ENCODE peak calls at places on chromosomes 11 and 22, in eight cellular contexts. Z is fibroblast of lung, V is occipital lobe, R is amygdala, K is adrenal gland, C is ACHN, B is DMS 273 treated with DMSO at 0.1 percent for 48 hours, M is HCT116. F is an unnamed sample.

GRCh38 chr11:63710476-63711217 is 29.3 kb downstream of the RTN3 start:
- DNase-seq in C (no peak), Z (peak), B (no peak), K (peak), V (no peak), M (no peak), R (no peak), F (no peak)

GRCh38 chr11:16177688-16178087 is 178.7 kb downstream of the SOX6 start:
- DNase-seq in K (no peak), Z (no peak), B (no peak), C (no peak), R (no peak), V (no peak), M (no peak), F (no peak)

GRCh38 chr11:75014129-75014528 is 25.4 kb downstream of the NEU3 start:
- DNase-seq in M (no peak), K (peak), B (no peak), Z (peak), C (peak), R (no peak), V (no peak), F (no peak)

GRCh38 chr22:43985532-43985931 is 30.3 kb downstream of the SAMM50 start:
- DNase-seq in M (no peak), C (no peak), Z (no peak), R (no peak), K (no peak), B (no peak), V (peak), F (no peak)

GRCh38 chr22:29073618-29074275 is 912 bp downstream of the KREMEN1 start:
- DNase-seq in R (no peak), M (no peak), Z (peak), K (peak), B (no peak), C (peak), V (no peak), F (no peak)

GRCh38 chr22:36586852-36587251 is 57.9 kb upstream of the EIF3D start:
- DNase-seq in Z (no peak), R (no peak), M (no peak), B (no peak), V (no peak), C (no peak), K (no peak), F (no peak)

GRCh38 chr11:16862733-16863132 is 124.3 kb downstream of the C11orf58 start:
- DNase-seq in M (no peak), C (no peak), V (no peak), K (no peak), B (no peak), R (no peak), Z (no peak), F (no peak)

GRCh38 chr22:32474635-32475427 is at the start of gene FBXO7:
- DNase-seq in Z (peak), M (peak), C (peak), V (peak), K (peak), B (peak), R (peak), F (peak)

GRCh38 chr22:23068096-23068831 is 2.1 kb upstream of the GNAZ start:
- DNase-seq in Z (no peak), V (no peak), B (no peak), C (no peak), R (no peak), K (peak), M (no peak), F (no peak)

GRCh38 chr11:61132646-61133045 is 28.6 kb downstream of the VPS37C start:
- DNase-seq in M (no peak), V (no peak), B (no peak), C (no peak), R (no peak), Z (no peak), K (no peak), F (no peak)

GRCh38 chr22:26847816-26848215 is 190.4 kb downstream of the MIAT start:
- DNase-seq in K (peak), R (no peak), V (no peak), C (no peak), B (no peak), Z (no peak), M (no peak), F (no peak)

GRCh38 chr11:125675196-125675595 is 5.5 kb downstream of the ACRV1 start:
- DNase-seq in Z (no peak), C (no peak), M (no peak), B (no peak), V (no peak), R (no peak), K (no peak), F (no peak)

GRCh38 chr11:1410366-1411291 is 20.9 kb downstream of the BRSK2 start:
- DNase-seq in B (no peak), R (no peak), V (peak), K (no peak), C (no peak), Z (no peak), M (no peak), F (no peak)

GRCh38 chr11:123181075-123181474 is 14.0 kb downstream of the CLMP start:
- DNase-seq in C (no peak), R (no peak), M (no peak), K (no peak), V (no peak), Z (no peak), B (no peak), F (no peak)

GRCh38 chr11:86596861-86597632 is 75.4 kb downstream of the ME3 start:
- DNase-seq in V (no peak), Z (peak), M (no peak), R (no peak), K (peak), C (no peak), B (no peak), F (no peak)

GRCh38 chr11:120824242-120824641 is 199.7 kb upstream of the TBCEL start:
- DNase-seq in V (no peak), R (no peak), M (no peak), K (no peak), C (no peak), Z (no peak), B (no peak), F (no peak)

GRCh38 chr22:24997023-24997422 is 44.5 kb downstream of the KIAA1671 start:
- DNase-seq in B (no peak), R (no peak), M (no peak), Z (no peak), V (no peak), C (no peak), K (no peak), F (no peak)

GRCh38 chr22:22745225-22746060 is 101.0 kb downstream of the GGTLC2 start:
- DNase-seq in M (no peak), V (no peak), Z (no peak), B (no peak), C (peak), K (no peak), R (no peak), F (peak)

GRCh38 chr11:120523196-120523595 is 11.6 kb downstream of the GRIK4 start:
- DNase-seq in M (no peak), R (no peak), Z (no peak), C (no peak), V (no peak), K (no peak), B (no peak), F (peak)

GRCh38 chr11:116109228-116109627 is 605.0 kb upstream of the CADM1 start:
- DNase-seq in Z (peak), M (peak), K (peak), V (no peak), R (no peak), B (no peak), C (peak), F (no peak)

GRCh38 chr11:123187670-123188507 is 7.2 kb downstream of the CLMP start:
- DNase-seq in B (no peak), R (no peak), K (no peak), V (no peak), Z (peak), M (no peak), C (peak), F (no peak)

GRCh38 chr11:116499396-116500001 is 273.3 kb downstream of the BUD13 start:
- DNase-seq in C (peak), Z (peak), V (no peak), B (no peak), R (no peak), K (peak), M (peak), F (peak)

GRCh38 chr22:36763576-36763975 is 12.3 kb downstream of the IFT27 start:
- DNase-seq in B (no peak), K (no peak), M (no peak), Z (no peak), C (no peak), V (no peak), R (no peak), F (no peak)

GRCh38 chr11:89447845-89448244 is 43.3 kb downstream of the NOX4 start:
- DNase-seq in C (no peak), Z (no peak), M (no peak), V (no peak), R (no peak), B (no peak), K (no peak), F (no peak)

GRCh38 chr22:38034278-38034882 is 22.8 kb upstream of the PICK1 start:
- DNase-seq in K (peak), B (no peak), C (peak), R (peak), Z (peak), V (peak), M (peak), F (peak)

GRCh38 chr11:120272303-120272702 is 32.4 kb downstream of the POU2F3 start:
- DNase-seq in R (no peak), C (peak), K (no peak), Z (peak), M (no peak), B (no peak), V (no peak), F (no peak)

F was measured in GM12865.